ENCODE peak calls at places on chromosomes 16 and 17, in six cellular contexts. O is GM20000, A is IMR-90, K is prostate gland, X is cardiac muscle cell, I is AG09309. S is an unnamed sample.
A peak's percentile ranks its signal among the peaks of the same experiment; 100 is the strongest.

GRCh38 chr16:16159662-16160061 is 63.6 kb downstream of the ABCC6 start:
- DNase-seq in O (no peak), X (no peak), K (no peak), I (no peak), A (no peak), S (no peak)

GRCh38 chr16:82949016-82949415 is 322.2 kb downstream of the CDH13 start:
- DNase-seq in K (no peak), I (no peak), X (no peak), A (no peak), O (no peak), S (no peak)

GRCh38 chr17:39726617-39727016 is 3.7 kb downstream of the MIEN1 start:
- DNase-seq in K (no peak), A (no peak), X (no peak), I (no peak), O (no peak), S (no peak)

GRCh38 chr16:57530104-57530522 is 6.3 kb downstream of the CCDC102A start:
- DNase-seq in X (peak; percentile 78), A (peak; percentile 76), O (peak; percentile 85), I (no peak), K (no peak), S (no peak)

GRCh38 chr16:85372627-85373372 is 240.3 kb upstream of the GSE1 start:
- DNase-seq in X (peak; percentile 49), A (peak; percentile 85), O (no peak), I (peak; percentile 58), K (no peak), S (peak; percentile 30)

GRCh38 chr16:1772362-1772907 is at the start of gene EME2:
- DNase-seq in I (no peak), O (peak; percentile 61), K (no peak), X (no peak), A (peak; percentile 33), S (no peak)

GRCh38 chr17:72380737-72381136 is 259.9 kb downstream of the SOX9 start:
- DNase-seq in K (no peak), I (no peak), O (peak; percentile 49), A (no peak), X (no peak), S (no peak)

GRCh38 chr17:17648762-17649161 is 32.5 kb upstream of the RAI1 start:
- DNase-seq in K (no peak), X (peak; percentile 57), A (no peak), I (no peak), O (no peak), S (no peak)

GRCh38 chr17:72534776-72535175 is 414.0 kb downstream of the SOX9 start:
- DNase-seq in I (no peak), X (no peak), A (no peak), O (no peak), K (no peak), S (no peak)

GRCh38 chr17:14594690-14595089 is 293.8 kb downstream of the HS3ST3B1 start:
- DNase-seq in X (no peak), I (no peak), K (no peak), O (no peak), A (no peak), S (no peak)

GRCh38 chr16:1991135-1991551 is 1.4 kb downstream of the SYNGR3 start:
- DNase-seq in I (no peak), X (no peak), A (no peak), O (peak; percentile 74), K (no peak), S (no peak)

GRCh38 chr16:65751622-65752598 is 614.6 kb upstream of the CDH5 start:
- DNase-seq in O (no peak), I (no peak), A (no peak), K (no peak), X (peak; percentile 47), S (no peak)

GRCh38 chr17:1110844-1111598 is 68.8 kb downstream of the ABR start:
- DNase-seq in X (peak; percentile 69), O (no peak), K (no peak), I (peak; percentile 49), A (peak; percentile 91), S (no peak)

GRCh38 chr16:55832788-55833583 is at the start of gene CES1:
- DNase-seq in A (no peak), O (no peak), K (no peak), X (no peak), I (no peak), S (no peak)

GRCh38 chr17:56786989-56787482 is 46.7 kb downstream of the C17orf67 start:
- DNase-seq in K (peak; percentile 26), O (no peak), X (peak; percentile 84), A (peak; percentile 98), I (peak; percentile 92), S (peak; percentile 93)

GRCh38 chr17:50266384-50267073 is 7.7 kb upstream of the TMEM92 start:
- DNase-seq in X (peak; percentile 90), I (peak; percentile 66), O (peak; percentile 5), A (peak; percentile 88), K (peak; percentile 85), S (peak; percentile 60)

GRCh38 chr16:19289805-19290490 is 4.4 kb downstream of the CLEC19A start:
- DNase-seq in A (no peak), X (no peak), I (no peak), O (no peak), K (peak; percentile 6), S (no peak)

GRCh38 chr17:78113804-78114785 is 14.5 kb downstream of the TMC6 start:
- DNase-seq in I (no peak), K (no peak), O (peak; percentile 66), A (no peak), X (no peak), S (no peak)

GRCh38 chr16:86590501-86591144 is 12.3 kb downstream of the FOXL1 start:
- DNase-seq in A (peak; percentile 96), O (no peak), K (no peak), I (peak; percentile 86), X (peak; percentile 69), S (peak; percentile 52)

GRCh38 chr17:34865696-34866095 is 95.6 kb downstream of the CCT6B start:
- DNase-seq in I (no peak), X (peak; percentile 33), A (no peak), O (no peak), K (no peak), S (no peak)

GRCh38 chr17:15892679-15893332 is 52.1 kb upstream of the ADORA2B start:
- DNase-seq in X (peak; percentile 46), O (no peak), K (peak; percentile 33), A (peak; percentile 16), I (peak; percentile 44), S (no peak)

GRCh38 chr17:30236807-30237206 is 1.3 kb upstream of the SLC6A4 start:
- DNase-seq in K (peak; percentile 29), I (no peak), X (peak; percentile 49), A (no peak), O (peak; percentile 76), S (no peak)
- TF ChIP-seq CTCF in K (peak; percentile 29), I (peak; percentile 54), X (peak; percentile 33), A (peak; percentile 21), O (peak; percentile 47), S (peak; percentile 49)

GRCh38 chr17:75428775-75429469 is 23.4 kb upstream of the GRB2 start:
- DNase-seq in X (peak; percentile 63), A (peak; percentile 92), O (no peak), K (no peak), I (peak; percentile 64), S (peak; percentile 64)

GRCh38 chr17:75433223-75433622 is 23.2 kb upstream of the TMEM94 start:
- DNase-seq in A (no peak), X (no peak), O (no peak), K (no peak), I (no peak), S (no peak)

GRCh38 chr17:75430159-75430748 is 24.8 kb upstream of the GRB2 start:
- DNase-seq in O (no peak), I (no peak), K (no peak), A (peak; percentile 55), X (peak; percentile 70), S (peak; percentile 45)
- TF ChIP-seq CTCF in O (no peak), I (no peak), K (no peak), A (no peak), X (no peak), S (no peak)

GRCh38 chr17:49183341-49183740 is 27.0 kb downstream of the GNGT2 start:
- DNase-seq in X (no peak), A (no peak), O (no peak), K (no peak), I (no peak), S (no peak)
- TF ChIP-seq CTCF in X (no peak), A (no peak), O (no peak), K (no peak), I (no peak), S (no peak)

GRCh38 chr16:78396046-78396445 is 296.6 kb downstream of the WWOX start:
- DNase-seq in O (no peak), A (no peak), X (no peak), K (no peak), I (no peak), S (no peak)
- TF ChIP-seq CTCF in O (no peak), A (no peak), X (no peak), K (no peak), I (no peak), S (no peak)

DNA sequence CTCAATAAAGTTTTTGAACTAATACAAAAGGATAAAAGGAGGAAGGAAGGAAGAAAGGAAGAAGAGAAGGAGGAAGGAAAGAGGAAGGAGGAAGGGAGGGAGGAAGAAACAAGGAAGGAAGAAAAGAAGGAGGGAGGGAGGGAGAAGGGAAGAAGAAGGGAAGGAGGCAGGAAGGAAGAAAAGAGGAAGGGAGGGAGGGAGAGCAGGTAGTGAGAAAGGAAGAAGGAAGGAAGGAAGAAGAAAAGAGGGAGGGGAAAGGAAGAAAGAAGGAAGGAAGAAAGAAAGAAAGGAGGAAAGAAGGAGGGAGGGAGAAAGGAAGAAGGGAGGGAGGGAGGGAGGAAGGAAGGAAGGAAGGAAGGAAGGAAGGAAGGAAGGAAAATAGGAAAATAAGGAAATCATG is 263.8 kb upstream of the C16orf82 start:
- DNase-seq in I (no peak), X (no peak), O (no peak), A (no peak), K (no peak), S (no peak)
- TF ChIP-seq CTCF in I (no peak), X (no peak), O (no peak), A (no peak), K (no peak), S (no peak)

DNA sequence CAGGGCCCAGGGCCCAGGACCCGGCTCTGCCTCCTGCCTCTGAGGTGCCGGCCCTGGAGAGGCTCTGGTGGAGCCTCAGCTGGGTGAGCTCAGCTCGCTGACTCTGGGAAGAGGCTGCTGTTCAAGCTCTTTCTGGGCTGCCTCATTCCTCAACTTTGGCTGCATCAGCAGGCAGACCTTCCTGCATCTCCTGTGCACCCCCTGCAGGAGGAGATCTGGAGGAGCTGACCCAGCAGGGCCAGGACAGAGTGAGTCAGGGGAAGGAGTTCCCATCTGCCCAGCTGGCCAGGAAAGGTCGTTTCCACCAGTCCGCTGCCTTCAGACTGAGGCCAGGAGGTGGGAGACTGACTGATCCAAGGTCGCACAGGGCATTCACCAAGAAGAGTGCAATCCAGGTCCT is 10.7 kb downstream of the CRHR1 start:
- DNase-seq in O (no peak), K (no peak), X (peak; percentile 29), I (no peak), A (no peak), S (no peak)
- TF ChIP-seq CTCF in O (no peak), K (no peak), X (peak; percentile 23), I (peak; percentile 35), A (peak; percentile 5), S (no peak)

GRCh38 chr17:38461683-38462082 is 33.4 kb downstream of the ARHGAP23 start:
- DNase-seq in X (no peak), O (no peak), K (no peak), I (no peak), A (no peak), S (no peak)
- TF ChIP-seq CTCF in X (no peak), O (no peak), K (no peak), I (no peak), A (no peak), S (no peak)